ENCODE peak calls at places on chromosomes 1 and 21, in ten cellular contexts. One of them, this sample, is unnamed.

GRCh38 chr1:98221926-98222325 is 301.1 kb upstream of the DPYD start:
- DNase-seq in astrocyte of the cerebellum: no peak
- DNase-seq in H9: no peak
- DNase-seq in esophagus squamous epithelium: no peak
- DNase-seq in dorsolateral prefrontal cortex: no peak
- DNase-seq in keratinocyte: no peak
- DNase-seq in endothelial cell: no peak
- DNase-seq in RWPE1: no peak
- DNase-seq in ovary: no peak
- DNase-seq in CD8-positive, alpha-beta T cell: no peak
- DNase-seq in this sample: no peak

GRCh38 chr1:201266774-201267173 is 16.5 kb upstream of the PKP1 start:
- DNase-seq in astrocyte of the cerebellum: peak; percentile 66
- DNase-seq in esophagus squamous epithelium: no peak
- DNase-seq in keratinocyte: peak; percentile 93
- DNase-seq in endothelial cell: no peak
- DNase-seq in H9: peak; percentile 1
- DNase-seq in dorsolateral prefrontal cortex: no peak
- DNase-seq in ovary: no peak
- DNase-seq in CD8-positive, alpha-beta T cell: no peak
- DNase-seq in RWPE1: peak; percentile 95
- DNase-seq in this sample: no peak

GRCh38 chr21:35011681-35012080 is 37.4 kb downstream of the RUNX1 start:
- DNase-seq in CD8-positive, alpha-beta T cell: no peak
- DNase-seq in RWPE1: no peak
- DNase-seq in endothelial cell: no peak
- DNase-seq in dorsolateral prefrontal cortex: no peak
- DNase-seq in H9: no peak
- DNase-seq in ovary: no peak
- DNase-seq in esophagus squamous epithelium: no peak
- DNase-seq in astrocyte of the cerebellum: peak; percentile 43
- DNase-seq in keratinocyte: no peak
- DNase-seq in this sample: no peak

GRCh38 chr1:109530457-109531204 is 9.0 kb upstream of the GPR61 start:
- DNase-seq in ovary: no peak
- DNase-seq in dorsolateral prefrontal cortex: peak; percentile 64
- DNase-seq in endothelial cell: no peak
- DNase-seq in H9: no peak
- DNase-seq in CD8-positive, alpha-beta T cell: no peak
- DNase-seq in RWPE1: no peak
- DNase-seq in astrocyte of the cerebellum: no peak
- DNase-seq in keratinocyte: no peak
- DNase-seq in esophagus squamous epithelium: no peak
- DNase-seq in this sample: no peak

GRCh38 chr1:162663589-162664030 is 31.3 kb downstream of the DDR2 start:
- DNase-seq in astrocyte of the cerebellum: peak; percentile 83
- DNase-seq in endothelial cell: no peak
- DNase-seq in CD8-positive, alpha-beta T cell: no peak
- DNase-seq in dorsolateral prefrontal cortex: peak; percentile 40
- DNase-seq in esophagus squamous epithelium: no peak
- DNase-seq in keratinocyte: no peak
- DNase-seq in ovary: peak; percentile 51
- DNase-seq in H9: no peak
- DNase-seq in RWPE1: no peak
- DNase-seq in this sample: no peak

GRCh38 chr1:27257155-27257554 is 22.7 kb downstream of the WDTC1 start:
- DNase-seq in esophagus squamous epithelium: no peak
- DNase-seq in CD8-positive, alpha-beta T cell: no peak
- DNase-seq in keratinocyte: no peak
- DNase-seq in endothelial cell: no peak
- DNase-seq in astrocyte of the cerebellum: no peak
- DNase-seq in RWPE1: no peak
- DNase-seq in ovary: no peak
- DNase-seq in H9: no peak
- DNase-seq in dorsolateral prefrontal cortex: no peak
- DNase-seq in this sample: no peak

GRCh38 chr1:30295674-30296073 is 427.7 kb downstream of the MATN1 start:
- DNase-seq in RWPE1: no peak
- DNase-seq in dorsolateral prefrontal cortex: no peak
- DNase-seq in esophagus squamous epithelium: no peak
- DNase-seq in H9: no peak
- DNase-seq in keratinocyte: no peak
- DNase-seq in endothelial cell: no peak
- DNase-seq in astrocyte of the cerebellum: no peak
- DNase-seq in CD8-positive, alpha-beta T cell: no peak
- DNase-seq in ovary: no peak
- DNase-seq in this sample: no peak

GRCh38 chr1:174883361-174883760 is 116.4 kb upstream of the CACYBP start:
- DNase-seq in ovary: no peak
- DNase-seq in keratinocyte: no peak
- DNase-seq in endothelial cell: no peak
- DNase-seq in astrocyte of the cerebellum: no peak
- DNase-seq in CD8-positive, alpha-beta T cell: no peak
- DNase-seq in dorsolateral prefrontal cortex: no peak
- DNase-seq in esophagus squamous epithelium: no peak
- DNase-seq in RWPE1: peak; percentile 17
- DNase-seq in H9: no peak
- DNase-seq in this sample: no peak

GRCh38 chr1:3775498-3776230 is 3.1 kb downstream of the SMIM1 start:
- DNase-seq in astrocyte of the cerebellum: peak; percentile 31
- DNase-seq in ovary: peak; percentile 61
- DNase-seq in keratinocyte: peak; percentile 64
- DNase-seq in dorsolateral prefrontal cortex: no peak
- DNase-seq in esophagus squamous epithelium: no peak
- DNase-seq in H9: peak; percentile 86
- DNase-seq in CD8-positive, alpha-beta T cell: no peak
- DNase-seq in RWPE1: peak; percentile 51
- DNase-seq in endothelial cell: peak; percentile 31
- DNase-seq in this sample: no peak

GRCh38 chr1:244850896-244851295 is 13.4 kb downstream of the HNRNPU start:
- DNase-seq in dorsolateral prefrontal cortex: no peak
- DNase-seq in esophagus squamous epithelium: no peak
- DNase-seq in H9: no peak
- DNase-seq in astrocyte of the cerebellum: no peak
- DNase-seq in endothelial cell: no peak
- DNase-seq in RWPE1: no peak
- DNase-seq in ovary: no peak
- DNase-seq in CD8-positive, alpha-beta T cell: no peak
- DNase-seq in keratinocyte: no peak
- DNase-seq in this sample: no peak

GRCh38 chr1:41492341-41492848 is 7.9 kb upstream of the EDN2 start:
- DNase-seq in dorsolateral prefrontal cortex: no peak
- DNase-seq in astrocyte of the cerebellum: no peak
- DNase-seq in ovary: no peak
- DNase-seq in esophagus squamous epithelium: no peak
- DNase-seq in endothelial cell: peak; percentile 67
- DNase-seq in keratinocyte: no peak
- DNase-seq in H9: peak; percentile 83
- DNase-seq in RWPE1: no peak
- DNase-seq in CD8-positive, alpha-beta T cell: no peak
- DNase-seq in this sample: no peak

GRCh38 chr1:240734001-240734400 is 122.0 kb upstream of the GREM2 start:
- DNase-seq in H9: no peak
- DNase-seq in astrocyte of the cerebellum: no peak
- DNase-seq in keratinocyte: no peak
- DNase-seq in endothelial cell: no peak
- DNase-seq in dorsolateral prefrontal cortex: no peak
- DNase-seq in CD8-positive, alpha-beta T cell: no peak
- DNase-seq in ovary: no peak
- DNase-seq in esophagus squamous epithelium: no peak
- DNase-seq in RWPE1: no peak
- DNase-seq in this sample: no peak

GRCh38 chr1:1578371-1578940 is 3.8 kb upstream of the SSU72 start:
- DNase-seq in CD8-positive, alpha-beta T cell: no peak
- DNase-seq in dorsolateral prefrontal cortex: no peak
- DNase-seq in H9: no peak
- DNase-seq in astrocyte of the cerebellum: no peak
- DNase-seq in endothelial cell: no peak
- DNase-seq in keratinocyte: no peak
- DNase-seq in ovary: no peak
- DNase-seq in esophagus squamous epithelium: no peak
- DNase-seq in RWPE1: no peak
- DNase-seq in this sample: no peak

GRCh38 chr1:34987018-34987417 is 1.9 kb upstream of the TMEM35B start:
- DNase-seq in esophagus squamous epithelium: no peak
- DNase-seq in keratinocyte: no peak
- DNase-seq in H9: no peak
- DNase-seq in CD8-positive, alpha-beta T cell: no peak
- DNase-seq in endothelial cell: no peak
- DNase-seq in dorsolateral prefrontal cortex: no peak
- DNase-seq in RWPE1: no peak
- DNase-seq in astrocyte of the cerebellum: no peak
- DNase-seq in ovary: no peak
- DNase-seq in this sample: no peak

GRCh38 chr1:24925963-24926362 is 4.1 kb downstream of the RUNX3 start:
- DNase-seq in dorsolateral prefrontal cortex: no peak
- DNase-seq in endothelial cell: no peak
- DNase-seq in ovary: no peak
- DNase-seq in CD8-positive, alpha-beta T cell: no peak
- DNase-seq in H9: no peak
- DNase-seq in keratinocyte: no peak
- DNase-seq in esophagus squamous epithelium: no peak
- DNase-seq in RWPE1: no peak
- DNase-seq in astrocyte of the cerebellum: no peak
- DNase-seq in this sample: no peak

GRCh38 chr1:33641099-33641830 is 168.8 kb downstream of the ZSCAN20 start:
- DNase-seq in endothelial cell: peak; percentile 41
- DNase-seq in astrocyte of the cerebellum: peak; percentile 46
- DNase-seq in dorsolateral prefrontal cortex: no peak
- DNase-seq in CD8-positive, alpha-beta T cell: no peak
- DNase-seq in keratinocyte: no peak
- DNase-seq in ovary: no peak
- DNase-seq in esophagus squamous epithelium: no peak
- DNase-seq in RWPE1: peak; percentile 38
- DNase-seq in H9: peak; percentile 42
- DNase-seq in this sample: no peak

GRCh38 chr1:86616871-86617270 is 70.0 kb downstream of the CLCA4 start:
- DNase-seq in keratinocyte: no peak
- DNase-seq in dorsolateral prefrontal cortex: no peak
- DNase-seq in CD8-positive, alpha-beta T cell: no peak
- DNase-seq in ovary: no peak
- DNase-seq in esophagus squamous epithelium: no peak
- DNase-seq in astrocyte of the cerebellum: no peak
- DNase-seq in endothelial cell: no peak
- DNase-seq in RWPE1: no peak
- DNase-seq in H9: no peak
- DNase-seq in this sample: no peak

GRCh38 chr1:3003941-3004270 is 17.4 kb upstream of the ACTRT2 start:
- DNase-seq in RWPE1: no peak
- DNase-seq in endothelial cell: no peak
- DNase-seq in keratinocyte: no peak
- DNase-seq in astrocyte of the cerebellum: no peak
- DNase-seq in ovary: no peak
- DNase-seq in CD8-positive, alpha-beta T cell: no peak
- DNase-seq in dorsolateral prefrontal cortex: peak; percentile 33
- DNase-seq in H9: no peak
- DNase-seq in esophagus squamous epithelium: no peak
- DNase-seq in this sample: no peak

GRCh38 chr1:21553116-21553926 is 44.1 kb downstream of the ALPL start:
- DNase-seq in RWPE1: no peak
- DNase-seq in esophagus squamous epithelium: no peak
- DNase-seq in keratinocyte: no peak
- DNase-seq in dorsolateral prefrontal cortex: no peak
- DNase-seq in astrocyte of the cerebellum: no peak
- DNase-seq in CD8-positive, alpha-beta T cell: no peak
- DNase-seq in endothelial cell: no peak
- DNase-seq in ovary: no peak
- DNase-seq in H9: peak; percentile 41
- DNase-seq in this sample: no peak

DNA sequence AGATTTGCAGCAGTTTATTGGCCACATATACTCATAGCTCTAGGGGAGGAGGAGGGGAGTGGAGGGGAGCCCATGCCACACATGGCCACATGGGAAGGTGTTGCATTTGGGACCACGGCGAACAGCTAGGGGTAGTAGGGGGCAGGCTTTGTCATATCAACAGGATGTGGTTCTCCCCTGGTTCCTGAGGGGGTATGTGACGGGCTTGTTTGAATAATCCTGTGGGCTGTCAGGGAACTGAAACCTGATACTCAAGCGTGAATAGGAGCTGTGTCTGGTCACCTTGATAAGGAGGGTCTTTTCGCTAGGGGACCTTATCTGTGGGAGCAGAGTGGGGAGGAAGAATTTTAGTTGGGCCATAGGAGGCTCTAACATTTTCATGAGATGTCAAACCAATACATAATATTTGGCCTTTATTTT is 264.7 kb downstream of the CTH start:
- DNase-seq in dorsolateral prefrontal cortex: no peak
- DNase-seq in H9: peak; percentile 71
- DNase-seq in RWPE1: no peak
- DNase-seq in astrocyte of the cerebellum: no peak
- DNase-seq in CD8-positive, alpha-beta T cell: no peak
- DNase-seq in esophagus squamous epithelium: no peak
- DNase-seq in keratinocyte: no peak
- DNase-seq in endothelial cell: peak; percentile 28
- DNase-seq in ovary: no peak
- DNase-seq in this sample: no peak
- TF ChIP-seq CTCF in dorsolateral prefrontal cortex: no peak
- TF ChIP-seq CTCF in H9: no peak
- TF ChIP-seq CTCF in RWPE1: no peak
- TF ChIP-seq CTCF in astrocyte of the cerebellum: no peak
- TF ChIP-seq CTCF in CD8-positive, alpha-beta T cell: no peak
- TF ChIP-seq CTCF in esophagus squamous epithelium: no peak
- TF ChIP-seq CTCF in keratinocyte: no peak
- TF ChIP-seq CTCF in endothelial cell: no peak
- TF ChIP-seq CTCF in ovary: no peak
- TF ChIP-seq CTCF in this sample: no peak

GRCh38 chr1:203217139-203217621 is 12.3 kb downstream of the CHIT1 start:
- DNase-seq in endothelial cell: peak; percentile 31
- DNase-seq in dorsolateral prefrontal cortex: no peak
- DNase-seq in RWPE1: no peak
- DNase-seq in keratinocyte: no peak
- DNase-seq in CD8-positive, alpha-beta T cell: no peak
- DNase-seq in esophagus squamous epithelium: no peak
- DNase-seq in ovary: no peak
- DNase-seq in H9: peak; percentile 66
- DNase-seq in astrocyte of the cerebellum: no peak
- DNase-seq in this sample: no peak
- TF ChIP-seq CTCF in endothelial cell: no peak
- TF ChIP-seq CTCF in dorsolateral prefrontal cortex: no peak
- TF ChIP-seq CTCF in RWPE1: no peak
- TF ChIP-seq CTCF in keratinocyte: peak; percentile 9
- TF ChIP-seq CTCF in CD8-positive, alpha-beta T cell: no peak
- TF ChIP-seq CTCF in esophagus squamous epithelium: no peak
- TF ChIP-seq CTCF in ovary: no peak
- TF ChIP-seq CTCF in H9: peak; percentile 59
- TF ChIP-seq CTCF in astrocyte of the cerebellum: no peak
- TF ChIP-seq CTCF in this sample: peak; percentile 42

GRCh38 chr1:156281281-156282142 is 1.1 kb downstream of the SMG5 start:
- DNase-seq in endothelial cell: no peak
- DNase-seq in keratinocyte: no peak
- DNase-seq in RWPE1: no peak
- DNase-seq in CD8-positive, alpha-beta T cell: no peak
- DNase-seq in H9: no peak
- DNase-seq in dorsolateral prefrontal cortex: no peak
- DNase-seq in esophagus squamous epithelium: no peak
- DNase-seq in astrocyte of the cerebellum: no peak
- DNase-seq in ovary: no peak
- DNase-seq in this sample: no peak
- TF ChIP-seq CTCF in endothelial cell: no peak
- TF ChIP-seq CTCF in keratinocyte: no peak
- TF ChIP-seq CTCF in RWPE1: no peak
- TF ChIP-seq CTCF in CD8-positive, alpha-beta T cell: no peak
- TF ChIP-seq CTCF in H9: no peak
- TF ChIP-seq CTCF in dorsolateral prefrontal cortex: no peak
- TF ChIP-seq CTCF in esophagus squamous epithelium: no peak
- TF ChIP-seq CTCF in astrocyte of the cerebellum: no peak
- TF ChIP-seq CTCF in ovary: no peak
- TF ChIP-seq CTCF in this sample: no peak

GRCh38 chr1:82829527-82829926 is 1028.8 kb downstream of the ADGRL2 start:
- DNase-seq in ovary: no peak
- DNase-seq in RWPE1: no peak
- DNase-seq in esophagus squamous epithelium: no peak
- DNase-seq in CD8-positive, alpha-beta T cell: no peak
- DNase-seq in keratinocyte: no peak
- DNase-seq in dorsolateral prefrontal cortex: no peak
- DNase-seq in astrocyte of the cerebellum: no peak
- DNase-seq in endothelial cell: no peak
- DNase-seq in H9: no peak
- DNase-seq in this sample: no peak
- TF ChIP-seq CTCF in ovary: no peak
- TF ChIP-seq CTCF in RWPE1: no peak
- TF ChIP-seq CTCF in esophagus squamous epithelium: no peak
- TF ChIP-seq CTCF in CD8-positive, alpha-beta T cell: no peak
- TF ChIP-seq CTCF in keratinocyte: no peak
- TF ChIP-seq CTCF in dorsolateral prefrontal cortex: no peak
- TF ChIP-seq CTCF in astrocyte of the cerebellum: no peak
- TF ChIP-seq CTCF in endothelial cell: no peak
- TF ChIP-seq CTCF in H9: no peak
- TF ChIP-seq CTCF in this sample: no peak